ENCODE peak calls at places on chromosome 11, in ten cellular contexts. One of them, this sample, is unnamed.

GRCh38 chr11:13329670-13330401 is 52.2 kb downstream of the BMAL1 start:
- DNase-seq in neural progenitor cell: no peak
- DNase-seq in A549: peak
- DNase-seq in IMR-90: peak
- DNase-seq in heart right ventricle: no peak
- DNase-seq in tibial nerve: no peak
- DNase-seq in pancreas: no peak
- DNase-seq in upper lobe of right lung: no peak
- DNase-seq in cardiac muscle cell: no peak
- DNase-seq in colonic mucosa: no peak
- DNase-seq in this sample: no peak

GRCh38 chr11:103594283-103594682 is 442.2 kb upstream of the DDI1 start:
- DNase-seq in IMR-90: no peak
- DNase-seq in neural progenitor cell: no peak
- DNase-seq in cardiac muscle cell: no peak
- DNase-seq in colonic mucosa: no peak
- DNase-seq in A549: no peak
- DNase-seq in pancreas: no peak
- DNase-seq in tibial nerve: no peak
- DNase-seq in upper lobe of right lung: no peak
- DNase-seq in heart right ventricle: no peak
- DNase-seq in this sample: no peak

GRCh38 chr11:62542111-62542745 is 4.4 kb downstream of the AHNAK start:
- DNase-seq in heart right ventricle: no peak
- DNase-seq in tibial nerve: no peak
- DNase-seq in colonic mucosa: peak
- DNase-seq in upper lobe of right lung: no peak
- DNase-seq in A549: no peak
- DNase-seq in IMR-90: peak
- DNase-seq in neural progenitor cell: no peak
- DNase-seq in cardiac muscle cell: no peak
- DNase-seq in pancreas: no peak
- DNase-seq in this sample: no peak

GRCh38 chr11:24515632-24516031 is 18.8 kb downstream of the LUZP2 start:
- DNase-seq in pancreas: no peak
- DNase-seq in heart right ventricle: no peak
- DNase-seq in tibial nerve: no peak
- DNase-seq in A549: no peak
- DNase-seq in colonic mucosa: no peak
- DNase-seq in cardiac muscle cell: no peak
- DNase-seq in neural progenitor cell: peak
- DNase-seq in IMR-90: no peak
- DNase-seq in upper lobe of right lung: no peak
- DNase-seq in this sample: peak

GRCh38 chr11:119315139-119316016 is 1.6 kb downstream of the MCAM start:
- DNase-seq in cardiac muscle cell: no peak
- DNase-seq in IMR-90: no peak
- DNase-seq in colonic mucosa: no peak
- DNase-seq in neural progenitor cell: peak
- DNase-seq in A549: no peak
- DNase-seq in pancreas: peak
- DNase-seq in heart right ventricle: peak
- DNase-seq in tibial nerve: no peak
- DNase-seq in upper lobe of right lung: no peak
- DNase-seq in this sample: peak

GRCh38 chr11:45501277-45501979 is 164.0 kb downstream of the CHST1 start:
- DNase-seq in tibial nerve: no peak
- DNase-seq in heart right ventricle: no peak
- DNase-seq in cardiac muscle cell: no peak
- DNase-seq in pancreas: no peak
- DNase-seq in IMR-90: no peak
- DNase-seq in colonic mucosa: no peak
- DNase-seq in A549: no peak
- DNase-seq in neural progenitor cell: peak
- DNase-seq in upper lobe of right lung: no peak
- DNase-seq in this sample: peak

GRCh38 chr11:1069740-1070139 is 4.9 kb upstream of the MUC2 start:
- DNase-seq in upper lobe of right lung: no peak
- DNase-seq in heart right ventricle: no peak
- DNase-seq in A549: no peak
- DNase-seq in cardiac muscle cell: no peak
- DNase-seq in neural progenitor cell: no peak
- DNase-seq in colonic mucosa: no peak
- DNase-seq in pancreas: no peak
- DNase-seq in IMR-90: no peak
- DNase-seq in tibial nerve: no peak
- DNase-seq in this sample: no peak

GRCh38 chr11:102268985-102269470 is 48.3 kb upstream of the BIRC3 start:
- DNase-seq in neural progenitor cell: no peak
- DNase-seq in IMR-90: no peak
- DNase-seq in tibial nerve: no peak
- DNase-seq in heart right ventricle: no peak
- DNase-seq in upper lobe of right lung: no peak
- DNase-seq in pancreas: no peak
- DNase-seq in A549: no peak
- DNase-seq in cardiac muscle cell: no peak
- DNase-seq in colonic mucosa: no peak
- DNase-seq in this sample: peak

GRCh38 chr11:92308366-92308765 is 83.7 kb downstream of the FAT3 start:
- DNase-seq in colonic mucosa: no peak
- DNase-seq in A549: no peak
- DNase-seq in IMR-90: no peak
- DNase-seq in upper lobe of right lung: no peak
- DNase-seq in heart right ventricle: no peak
- DNase-seq in tibial nerve: no peak
- DNase-seq in cardiac muscle cell: no peak
- DNase-seq in neural progenitor cell: no peak
- DNase-seq in pancreas: no peak
- DNase-seq in this sample: no peak

GRCh38 chr11:92306966-92307504 is 82.4 kb downstream of the FAT3 start:
- DNase-seq in upper lobe of right lung: no peak
- DNase-seq in heart right ventricle: no peak
- DNase-seq in neural progenitor cell: no peak
- DNase-seq in pancreas: no peak
- DNase-seq in colonic mucosa: no peak
- DNase-seq in A549: no peak
- DNase-seq in tibial nerve: no peak
- DNase-seq in IMR-90: no peak
- DNase-seq in cardiac muscle cell: no peak
- DNase-seq in this sample: no peak

GRCh38 chr11:92314499-92314898 is 89.9 kb downstream of the FAT3 start:
- DNase-seq in pancreas: no peak
- DNase-seq in heart right ventricle: no peak
- DNase-seq in A549: no peak
- DNase-seq in colonic mucosa: no peak
- DNase-seq in IMR-90: no peak
- DNase-seq in tibial nerve: no peak
- DNase-seq in neural progenitor cell: no peak
- DNase-seq in upper lobe of right lung: no peak
- DNase-seq in cardiac muscle cell: peak
- DNase-seq in this sample: no peak

GRCh38 chr11:92316410-92316809 is 91.8 kb downstream of the FAT3 start:
- DNase-seq in upper lobe of right lung: no peak
- DNase-seq in colonic mucosa: no peak
- DNase-seq in A549: no peak
- DNase-seq in tibial nerve: no peak
- DNase-seq in neural progenitor cell: no peak
- DNase-seq in heart right ventricle: no peak
- DNase-seq in cardiac muscle cell: no peak
- DNase-seq in IMR-90: no peak
- DNase-seq in pancreas: no peak
- DNase-seq in this sample: no peak

GRCh38 chr11:92311616-92312449 is 87.2 kb downstream of the FAT3 start:
- DNase-seq in heart right ventricle: no peak
- DNase-seq in cardiac muscle cell: peak
- DNase-seq in pancreas: no peak
- DNase-seq in tibial nerve: no peak
- DNase-seq in neural progenitor cell: peak
- DNase-seq in upper lobe of right lung: no peak
- DNase-seq in A549: no peak
- DNase-seq in colonic mucosa: no peak
- DNase-seq in IMR-90: peak
- DNase-seq in this sample: peak
- TF ChIP-seq CTCF in heart right ventricle: no peak
- TF ChIP-seq CTCF in cardiac muscle cell: no peak
- TF ChIP-seq CTCF in pancreas: no peak
- TF ChIP-seq CTCF in tibial nerve: no peak
- TF ChIP-seq CTCF in neural progenitor cell: peak
- TF ChIP-seq CTCF in upper lobe of right lung: no peak
- TF ChIP-seq CTCF in A549: no peak
- TF ChIP-seq CTCF in colonic mucosa: no peak
- TF ChIP-seq CTCF in IMR-90: no peak
- TF ChIP-seq CTCF in this sample: peak

DNA sequence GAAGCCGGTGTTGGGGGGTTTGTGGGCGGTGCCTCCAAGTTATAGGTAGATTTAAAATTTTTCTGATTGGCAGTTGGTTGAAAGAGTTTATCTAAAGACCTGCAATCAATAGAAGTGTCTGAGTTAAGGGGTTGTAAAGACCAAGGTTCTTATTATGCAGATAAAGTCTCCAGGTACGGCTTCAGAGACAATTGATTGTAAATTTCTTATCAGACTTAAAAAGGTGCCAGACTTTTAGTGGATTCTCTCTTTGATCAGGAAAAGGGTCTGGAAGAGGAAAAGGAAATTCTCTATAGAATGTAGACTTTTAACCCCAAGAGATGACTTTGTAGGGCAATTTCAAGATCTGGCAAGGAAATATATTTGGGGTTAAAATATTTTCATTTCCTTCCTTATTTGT is 25.2 kb downstream of the CLMP start:
- DNase-seq in cardiac muscle cell: no peak
- DNase-seq in pancreas: no peak
- DNase-seq in upper lobe of right lung: no peak
- DNase-seq in neural progenitor cell: no peak
- DNase-seq in heart right ventricle: no peak
- DNase-seq in tibial nerve: no peak
- DNase-seq in A549: no peak
- DNase-seq in IMR-90: no peak
- DNase-seq in colonic mucosa: no peak
- DNase-seq in this sample: no peak
- H3K4me3 ChIP-seq in cardiac muscle cell: no peak
- H3K4me3 ChIP-seq in pancreas: no peak
- H3K4me3 ChIP-seq in upper lobe of right lung: no peak
- H3K4me3 ChIP-seq in neural progenitor cell: no peak
- H3K4me3 ChIP-seq in heart right ventricle: no peak
- H3K4me3 ChIP-seq in tibial nerve: no peak
- H3K4me3 ChIP-seq in A549: no peak
- H3K4me3 ChIP-seq in IMR-90: no peak
- H3K4me3 ChIP-seq in colonic mucosa: no peak
- H3K4me3 ChIP-seq in this sample: no peak

GRCh38 chr11:126113012-126113411 is 50.3 kb upstream of the CDON start:
- DNase-seq in IMR-90: no peak
- DNase-seq in cardiac muscle cell: no peak
- DNase-seq in neural progenitor cell: no peak
- DNase-seq in tibial nerve: no peak
- DNase-seq in upper lobe of right lung: no peak
- DNase-seq in heart right ventricle: no peak
- DNase-seq in A549: no peak
- DNase-seq in pancreas: no peak
- DNase-seq in colonic mucosa: no peak
- DNase-seq in this sample: no peak

GRCh38 chr11:126114486-126115252 is 52.0 kb upstream of the CDON start:
- DNase-seq in heart right ventricle: no peak
- DNase-seq in tibial nerve: no peak
- DNase-seq in upper lobe of right lung: no peak
- DNase-seq in neural progenitor cell: no peak
- DNase-seq in colonic mucosa: no peak
- DNase-seq in IMR-90: peak
- DNase-seq in A549: no peak
- DNase-seq in pancreas: no peak
- DNase-seq in cardiac muscle cell: no peak
- DNase-seq in this sample: peak

GRCh38 chr11:126115253-126115540 is 52.5 kb upstream of the CDON start:
- DNase-seq in pancreas: peak
- DNase-seq in tibial nerve: peak
- DNase-seq in neural progenitor cell: no peak
- DNase-seq in A549: no peak
- DNase-seq in upper lobe of right lung: peak
- DNase-seq in colonic mucosa: peak
- DNase-seq in heart right ventricle: peak
- DNase-seq in IMR-90: no peak
- DNase-seq in cardiac muscle cell: no peak
- DNase-seq in this sample: no peak

GRCh38 chr11:126113515-126113957 is 50.9 kb upstream of the CDON start:
- DNase-seq in cardiac muscle cell: peak
- DNase-seq in heart right ventricle: peak
- DNase-seq in neural progenitor cell: peak
- DNase-seq in upper lobe of right lung: peak
- DNase-seq in pancreas: peak
- DNase-seq in A549: peak
- DNase-seq in colonic mucosa: peak
- DNase-seq in tibial nerve: peak
- DNase-seq in IMR-90: peak
- DNase-seq in this sample: peak

DNA sequence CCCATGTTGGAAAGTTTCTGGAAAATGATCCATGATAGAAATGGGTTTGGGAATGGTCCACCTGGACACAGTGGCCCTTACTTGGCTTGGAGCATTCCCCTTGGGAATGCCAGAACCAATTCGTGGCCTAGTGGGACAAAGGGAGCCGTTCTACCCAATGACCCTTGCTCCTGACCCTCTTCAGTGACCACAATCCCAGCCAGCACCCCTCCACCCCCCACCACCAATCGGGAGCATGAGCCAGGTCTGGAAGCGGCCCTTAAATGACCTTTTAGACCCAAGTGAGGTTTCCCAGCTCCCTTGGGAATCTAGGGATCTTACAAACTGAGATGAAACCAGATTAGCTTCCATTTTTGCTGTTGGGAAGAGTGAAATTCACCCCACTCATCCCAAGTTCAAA is 51.3 kb upstream of the CDON start:
- DNase-seq in tibial nerve: no peak
- DNase-seq in heart right ventricle: no peak
- DNase-seq in pancreas: no peak
- DNase-seq in neural progenitor cell: no peak
- DNase-seq in upper lobe of right lung: no peak
- DNase-seq in A549: no peak
- DNase-seq in cardiac muscle cell: no peak
- DNase-seq in IMR-90: no peak
- DNase-seq in colonic mucosa: no peak
- DNase-seq in this sample: no peak
- H3K27ac ChIP-seq in tibial nerve: peak
- H3K27ac ChIP-seq in heart right ventricle: peak
- H3K27ac ChIP-seq in pancreas: peak
- H3K27ac ChIP-seq in neural progenitor cell: no peak
- H3K27ac ChIP-seq in upper lobe of right lung: peak
- H3K27ac ChIP-seq in A549: peak
- H3K27ac ChIP-seq in cardiac muscle cell: no peak
- H3K27ac ChIP-seq in IMR-90: peak
- H3K27ac ChIP-seq in colonic mucosa: peak
- H3K27ac ChIP-seq in this sample: no peak

GRCh38 chr11:31233425-31233824 is 136.1 kb downstream of the DCDC1 start:
- DNase-seq in upper lobe of right lung: no peak
- DNase-seq in colonic mucosa: no peak
- DNase-seq in neural progenitor cell: no peak
- DNase-seq in heart right ventricle: no peak
- DNase-seq in cardiac muscle cell: peak
- DNase-seq in A549: no peak
- DNase-seq in pancreas: no peak
- DNase-seq in IMR-90: no peak
- DNase-seq in tibial nerve: no peak
- DNase-seq in this sample: no peak

GRCh38 chr11:31237819-31238771 is 131.4 kb downstream of the DCDC1 start:
- DNase-seq in heart right ventricle: no peak
- DNase-seq in neural progenitor cell: peak
- DNase-seq in IMR-90: no peak
- DNase-seq in colonic mucosa: no peak
- DNase-seq in cardiac muscle cell: peak
- DNase-seq in tibial nerve: no peak
- DNase-seq in pancreas: no peak
- DNase-seq in A549: no peak
- DNase-seq in upper lobe of right lung: no peak
- DNase-seq in this sample: peak

GRCh38 chr11:31240340-31240904 is 129.1 kb downstream of the DCDC1 start:
- DNase-seq in cardiac muscle cell: peak
- DNase-seq in colonic mucosa: no peak
- DNase-seq in tibial nerve: no peak
- DNase-seq in heart right ventricle: no peak
- DNase-seq in A549: peak
- DNase-seq in pancreas: no peak
- DNase-seq in IMR-90: peak
- DNase-seq in upper lobe of right lung: no peak
- DNase-seq in neural progenitor cell: peak
- DNase-seq in this sample: peak

GRCh38 chr11:31236052-31236652 is 133.4 kb downstream of the DCDC1 start:
- DNase-seq in pancreas: no peak
- DNase-seq in tibial nerve: no peak
- DNase-seq in cardiac muscle cell: peak
- DNase-seq in heart right ventricle: no peak
- DNase-seq in colonic mucosa: no peak
- DNase-seq in IMR-90: no peak
- DNase-seq in A549: no peak
- DNase-seq in upper lobe of right lung: no peak
- DNase-seq in neural progenitor cell: no peak
- DNase-seq in this sample: no peak
- TF ChIP-seq CTCF in pancreas: no peak
- TF ChIP-seq CTCF in tibial nerve: peak
- TF ChIP-seq CTCF in cardiac muscle cell: peak
- TF ChIP-seq CTCF in heart right ventricle: peak
- TF ChIP-seq CTCF in colonic mucosa: no peak
- TF ChIP-seq CTCF in IMR-90: peak
- TF ChIP-seq CTCF in A549: peak
- TF ChIP-seq CTCF in upper lobe of right lung: peak
- TF ChIP-seq CTCF in neural progenitor cell: peak
- TF ChIP-seq CTCF in this sample: peak